ENCODE peak calls at places on chromosomes 12 and 14, in ten cellular contexts. D is spleen, X is H1, F is transverse colon, T is esophagus muscularis mucosa, H is stomach, Q is prostate gland, B is endothelial cell of umbilical vein, G is HepG2, C is GM12878. Z is an unnamed sample.

GRCh38 chr12:6708968-6709394 is 8.4 kb upstream of the PIANP start:
- DNase-seq in X (no peak), D (peak), Q (no peak), G (no peak), C (no peak), B (no peak), H (no peak), F (no peak), T (no peak), Z (no peak)

GRCh38 chr14:22556021-22556989 is 32.7 kb downstream of the DAD1 start:
- DNase-seq in D (peak), G (no peak), B (peak), F (peak), H (peak), X (no peak), T (no peak), Q (peak), C (peak), Z (no peak)

GRCh38 chr14:34081576-34082136 is 130.8 kb upstream of the EGLN3 start:
- DNase-seq in X (no peak), F (no peak), C (no peak), H (peak), D (no peak), B (peak), G (peak), T (no peak), Q (no peak), Z (no peak)

GRCh38 chr14:49881296-49882006 is 11.4 kb upstream of the ARF6 start:
- DNase-seq in C (no peak), B (no peak), G (no peak), F (no peak), T (no peak), Q (no peak), H (no peak), D (no peak), X (peak), Z (no peak)

GRCh38 chr12:15540469-15540872 is 218.2 kb downstream of the PTPRO start:
- DNase-seq in F (no peak), D (no peak), C (no peak), G (no peak), T (no peak), X (no peak), B (peak), H (no peak), Q (no peak), Z (no peak)

GRCh38 chr14:73238262-73238852 is 1.1 kb downstream of the PAPLN start:
- DNase-seq in T (no peak), Q (peak), F (no peak), C (no peak), D (no peak), B (peak), H (no peak), G (peak), X (no peak), Z (no peak)

GRCh38 chr14:85387181-85387580 is 142.8 kb upstream of the FLRT2 start:
- DNase-seq in D (no peak), C (no peak), X (no peak), T (no peak), G (no peak), B (peak), Q (no peak), F (no peak), H (no peak), Z (no peak)

GRCh38 chr14:90968025-90968424 is 92.4 kb downstream of the RPS6KA5 start:
- DNase-seq in T (no peak), D (no peak), X (no peak), C (no peak), Q (no peak), G (no peak), F (no peak), H (no peak), B (no peak), Z (no peak)

GRCh38 chr12:95829395-95829794 is 29.4 kb upstream of the SNRPF start:
- DNase-seq in Q (no peak), F (no peak), T (no peak), G (peak), B (peak), D (no peak), H (no peak), C (no peak), X (no peak), Z (no peak)

GRCh38 chr14:24186831-24187537 is 1.6 kb downstream of the IPO4 start:
- DNase-seq in T (no peak), B (no peak), Q (no peak), G (no peak), F (no peak), H (no peak), X (no peak), D (no peak), C (no peak), Z (no peak)

GRCh38 chr12:27733052-27733656 is 22.5 kb downstream of the MRPS35 start:
- DNase-seq in X (no peak), F (peak), G (peak), C (no peak), D (no peak), T (no peak), Q (no peak), H (no peak), B (peak), Z (no peak)

GRCh38 chr14:89299587-89299986 is 117.4 kb downstream of the FOXN3 start:
- DNase-seq in X (no peak), H (no peak), B (no peak), Q (no peak), G (no peak), F (no peak), D (no peak), C (no peak), T (no peak), Z (no peak)

GRCh38 chr14:89302396-89302950 is 114.6 kb downstream of the FOXN3 start:
- DNase-seq in H (no peak), B (peak), T (no peak), D (no peak), Q (no peak), X (no peak), G (no peak), C (no peak), F (no peak), Z (no peak)

GRCh38 chr14:89307409-89307808 is 109.6 kb downstream of the FOXN3 start:
- DNase-seq in D (no peak), F (no peak), H (no peak), X (no peak), Q (no peak), C (no peak), G (no peak), T (no peak), B (no peak), Z (no peak)

GRCh38 chr14:89304972-89305703 is 111.9 kb downstream of the FOXN3 start:
- DNase-seq in C (peak), B (peak), Q (peak), X (no peak), D (no peak), F (peak), G (no peak), T (no peak), H (no peak), Z (no peak)

DNA sequence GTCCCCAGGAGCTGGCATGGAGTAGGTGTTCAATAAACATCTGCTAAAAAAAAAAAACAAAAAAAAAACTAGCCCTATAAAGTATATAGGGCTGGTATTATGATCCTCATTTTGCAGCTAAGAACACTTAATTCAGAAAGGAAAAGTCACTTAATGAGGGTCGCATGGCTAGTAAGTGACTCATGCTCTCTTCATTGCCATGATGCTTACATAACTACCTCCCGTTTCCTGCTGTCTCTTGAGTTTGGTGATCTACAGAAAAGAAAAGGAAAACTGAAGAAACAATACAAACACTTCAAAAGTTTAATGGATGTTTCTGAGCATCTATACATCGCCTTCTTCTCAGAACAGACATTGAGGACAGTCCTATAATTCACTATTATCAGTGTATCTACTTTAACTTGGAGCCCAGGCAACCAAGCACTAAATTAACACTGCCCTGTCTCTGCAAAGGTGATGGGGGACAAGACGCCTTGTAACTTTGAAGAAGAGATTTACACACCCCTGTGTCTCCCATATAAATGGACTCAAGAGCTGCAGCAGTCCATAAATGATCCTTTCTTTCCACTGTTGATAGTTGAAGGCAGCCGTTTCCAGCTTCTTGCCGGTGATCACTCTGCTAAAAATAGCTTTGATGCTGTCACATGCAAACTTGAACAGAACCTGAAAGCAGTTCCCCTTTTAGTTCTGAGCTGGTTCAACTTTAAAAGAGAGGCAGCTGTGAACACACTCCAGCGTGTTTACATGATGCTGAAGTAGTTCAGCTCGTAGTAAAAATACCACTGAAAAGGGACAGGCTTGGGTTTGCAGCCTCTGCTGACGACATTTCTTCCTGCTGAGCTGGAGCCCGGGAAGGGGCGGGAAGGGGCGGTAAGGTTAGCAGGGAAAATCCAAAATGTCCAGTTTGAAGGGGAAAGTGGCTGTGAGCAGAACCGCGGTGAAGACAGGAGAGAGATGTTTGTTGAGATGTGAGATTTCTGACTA is 113.3 kb downstream of the FOXN3 start:
- DNase-seq in Q (peak), T (no peak), G (peak), C (peak), X (no peak), D (peak), H (peak), F (peak), B (peak), Z (no peak)
- TF ChIP-seq POLR2AphosphoS5 in Q (peak), T (peak), G (no peak), C (peak), X (no peak), D (peak), H (peak), F (peak), B (no peak), Z (no peak)

DNA sequence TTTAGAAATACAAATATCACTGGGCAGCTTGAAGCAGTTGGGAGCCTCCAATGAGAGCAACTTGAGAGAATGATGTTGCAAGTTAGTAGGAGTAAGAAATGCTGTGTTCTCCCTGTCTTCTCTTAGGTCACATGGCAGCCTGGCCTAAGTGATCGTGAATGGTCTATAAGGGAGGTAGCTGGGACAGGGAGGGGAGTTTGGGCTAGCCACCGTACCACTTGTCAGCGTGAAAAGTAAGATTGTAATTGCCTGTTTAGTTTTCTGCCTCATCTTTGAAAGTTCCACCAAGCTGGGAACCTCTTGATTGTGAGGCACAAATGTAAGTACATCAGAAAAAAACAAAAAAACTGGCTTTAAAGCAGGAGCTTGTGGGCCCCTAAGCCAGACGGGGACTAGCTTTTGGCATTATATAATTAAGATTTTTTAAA is 36.4 kb downstream of the MDM2 start:
- DNase-seq in H (no peak), Q (no peak), F (no peak), B (no peak), G (no peak), D (no peak), C (no peak), T (no peak), X (no peak), Z (no peak)
- TF ChIP-seq POLR2A in H (no peak), Q (no peak), F (no peak), B (peak), G (peak), D (no peak), C (peak), T (no peak), X (no peak), Z (no peak)

DNA sequence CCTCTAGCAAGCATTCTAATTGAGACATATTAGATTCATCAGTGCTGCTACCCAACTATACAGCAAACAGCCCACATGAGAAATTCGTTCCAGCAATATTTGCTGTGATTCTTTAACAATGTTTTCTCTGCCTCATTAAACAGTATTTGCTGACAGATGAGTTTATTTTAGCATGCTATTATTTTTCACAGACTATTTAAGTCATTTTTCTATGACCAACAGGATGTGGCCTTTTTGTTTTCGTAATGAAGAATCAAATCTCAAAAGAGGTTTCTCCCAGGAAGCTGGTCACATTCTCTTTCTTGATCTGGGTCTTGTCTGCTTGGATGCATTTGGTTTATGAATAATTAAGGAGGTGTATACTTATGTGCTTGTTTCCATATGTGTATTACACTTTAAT is 23.2 kb upstream of the SERPINA12 start:
- DNase-seq in H (no peak), G (no peak), B (no peak), X (no peak), T (no peak), F (no peak), Q (no peak), C (peak), D (no peak), Z (no peak)
- H3K4me3 ChIP-seq in H (no peak), G (no peak), B (no peak), X (no peak), T (no peak), F (no peak), Q (no peak), C (no peak), D (no peak), Z (no peak)

GRCh38 chr12:13945236-13945635 is 36.2 kb downstream of the GRIN2B start:
- DNase-seq in H (no peak), C (no peak), F (no peak), B (no peak), X (no peak), T (peak), G (no peak), Q (no peak), D (no peak), Z (no peak)
- TF ChIP-seq POLR2AphosphoS5 in H (no peak), C (no peak), F (no peak), B (no peak), X (no peak), T (no peak), G (no peak), Q (no peak), D (no peak), Z (no peak)

GRCh38 chr12:70628701-70629480 is 8.3 kb downstream of the PTPRB start:
- DNase-seq in T (no peak), H (no peak), Q (no peak), X (no peak), F (no peak), B (no peak), C (no peak), G (no peak), D (no peak), Z (no peak)

GRCh38 chr12:70626180-70626579 is 11.0 kb downstream of the PTPRB start:
- DNase-seq in C (no peak), H (no peak), T (no peak), G (no peak), X (no peak), D (no peak), F (no peak), B (no peak), Q (no peak), Z (no peak)

GRCh38 chr12:70627677-70628076 is 9.6 kb downstream of the PTPRB start:
- DNase-seq in Q (no peak), D (no peak), T (no peak), G (no peak), X (no peak), F (no peak), B (no peak), C (no peak), H (no peak), Z (no peak)
- TF ChIP-seq POLR2A in Q (no peak), D (no peak), T (no peak), G (no peak), X (no peak), F (no peak), B (no peak), C (no peak), H (no peak), Z (no peak)

GRCh38 chr12:116358850-116359761 is 81.6 kb upstream of the MED13L start:
- DNase-seq in X (peak), F (peak), D (peak), T (peak), B (peak), H (peak), C (no peak), Q (peak), G (peak), Z (peak)
- H3K4me3 ChIP-seq in X (peak), F (no peak), D (no peak), T (no peak), B (no peak), H (no peak), C (no peak), Q (no peak), G (no peak), Z (no peak)

GRCh38 chr14:92748259-92749016 is at the start of gene LGMN:
- DNase-seq in X (peak), H (peak), T (peak), C (no peak), F (peak), G (peak), D (peak), Q (peak), B (peak), Z (peak)
- TF ChIP-seq POLR2AphosphoS5 in X (peak), H (peak), T (peak), C (peak), F (peak), G (peak), D (peak), Q (peak), B (peak), Z (peak)

DNA sequence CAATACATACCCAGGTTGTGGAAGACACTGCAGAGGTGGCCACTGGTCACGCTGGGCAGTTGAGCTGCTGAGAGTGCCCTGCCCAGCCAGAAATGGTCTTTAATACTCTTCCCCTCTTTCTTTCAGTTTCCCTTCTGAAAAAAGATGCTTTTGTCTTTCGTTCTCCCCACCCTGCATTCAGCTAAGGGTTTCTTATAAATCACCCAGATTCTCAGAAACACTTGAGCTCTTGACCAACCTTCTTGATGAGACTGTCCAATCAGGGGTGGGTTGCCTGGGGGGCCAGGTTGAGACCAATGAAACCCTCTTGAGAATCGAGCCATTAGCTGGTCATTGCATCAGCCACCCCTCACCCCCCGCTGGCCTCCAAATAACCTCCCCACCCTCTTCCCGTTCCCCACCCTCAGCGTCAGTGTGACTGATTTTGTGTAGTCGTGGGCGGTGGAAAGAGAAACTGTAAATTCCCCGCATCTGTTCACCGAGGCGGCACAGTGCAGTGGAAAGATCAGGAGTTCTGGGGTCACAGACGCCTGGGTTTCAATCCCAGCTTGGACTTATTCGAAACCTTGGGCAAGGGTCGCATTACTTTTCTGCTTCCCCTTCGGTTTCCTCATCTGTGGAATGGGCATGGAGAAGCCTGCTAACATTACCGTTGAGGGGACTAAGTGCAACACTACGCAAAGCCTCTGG is 52.3 kb downstream of the SLC25A47 start:
- DNase-seq in G (peak), F (peak), T (peak), Q (no peak), D (peak), H (peak), X (no peak), B (peak), C (peak), Z (no peak)
- TF ChIP-seq POLR2A in G (no peak), F (no peak), T (no peak), Q (no peak), D (no peak), H (no peak), X (peak), B (peak), C (peak), Z (no peak)

GRCh38 chr12:26303418-26303817 is 108.0 kb downstream of the SSPN start:
- DNase-seq in F (no peak), H (no peak), X (no peak), B (no peak), Q (no peak), T (no peak), C (no peak), D (no peak), G (no peak), Z (no peak)

GRCh38 chr12:26297386-26298070 is 102.2 kb downstream of the SSPN start:
- DNase-seq in X (no peak), Q (no peak), T (no peak), C (no peak), B (no peak), G (no peak), D (no peak), H (no peak), F (no peak), Z (no peak)

GRCh38 chr12:26295001-26295400 is 99.6 kb downstream of the SSPN start:
- DNase-seq in D (no peak), F (no peak), C (no peak), G (no peak), H (no peak), B (no peak), Q (no peak), X (no peak), T (no peak), Z (no peak)

GRCh38 chr12:26304273-26304672 is 108.9 kb downstream of the SSPN start:
- DNase-seq in X (no peak), H (no peak), C (no peak), D (no peak), F (no peak), G (no peak), T (no peak), Q (no peak), B (no peak), Z (no peak)

DNA sequence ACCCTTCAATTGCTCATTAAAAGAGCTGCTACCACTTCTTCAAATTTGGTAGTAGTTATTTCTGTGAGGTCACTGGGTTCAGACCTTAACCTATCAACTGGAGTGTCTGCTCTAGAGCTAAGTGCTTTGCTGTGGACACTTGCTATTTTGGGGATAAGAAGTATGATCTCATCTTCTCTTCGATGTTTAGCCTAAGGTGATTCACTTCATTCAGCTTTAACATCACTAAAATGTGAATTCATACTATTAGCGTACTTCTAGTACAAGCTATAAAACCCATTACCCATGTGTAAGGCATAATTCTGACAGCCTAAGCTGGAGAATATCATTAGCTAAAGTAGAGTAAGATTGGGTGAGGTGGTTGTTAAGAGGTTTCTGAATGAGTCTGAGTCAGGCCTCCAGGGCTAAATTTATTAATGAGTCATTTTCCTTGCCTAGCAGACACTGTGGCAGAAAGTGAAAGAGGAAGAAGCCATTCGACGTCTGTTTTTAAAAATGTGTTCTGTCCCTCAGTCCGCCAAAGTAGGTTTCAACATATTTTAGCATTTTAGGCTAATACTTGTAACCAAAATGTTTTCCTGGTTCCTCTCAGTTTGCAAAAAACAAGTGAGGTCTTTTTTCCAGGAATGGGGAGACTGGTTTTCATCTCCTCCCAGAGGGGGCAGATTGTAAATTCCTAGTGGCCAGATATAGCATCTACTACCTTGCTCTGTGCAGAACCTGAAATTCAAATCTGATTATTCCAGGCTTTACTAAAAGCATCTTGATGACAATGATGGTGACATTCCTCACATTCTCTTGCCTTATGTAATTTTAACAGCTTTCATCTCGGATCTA is 103.6 kb downstream of the SSPN start:
- DNase-seq in H (no peak), T (no peak), B (peak), C (peak), X (no peak), D (no peak), Q (no peak), F (no peak), G (no peak), Z (no peak)
- H3K4me3 ChIP-seq in H (no peak), T (peak), B (no peak), C (peak), X (no peak), D (no peak), Q (no peak), F (no peak), G (no peak), Z (peak)

Z was measured in breast epithelium.